ENCODE peak calls at places on chromosomes 2 and 18, in five cellular contexts. O, Q, Z, K and I are unnamed samples.

GRCh38 chr2:96685285-96685591 is 42.7 kb downstream of the FER1L5 start:
- DNase-seq in O (no peak), Q (no peak), Z (no peak), K (no peak), I (no peak)

GRCh38 chr2:143356341-143356740 is 227.1 kb downstream of the ARHGAP15 start:
- DNase-seq in O (no peak), Q (no peak), Z (no peak), K (no peak), I (no peak)

GRCh38 chr18:79902640-79903039 is 48.8 kb downstream of the SLC66A2 start:
- DNase-seq in O (no peak), Q (no peak), Z (peak; percentile 17), K (no peak), I (no peak)

GRCh38 chr2:119264781-119265692 is 41.4 kb downstream of the STEAP3 start:
- DNase-seq in O (peak; percentile 75), Q (no peak), Z (peak; percentile 79), K (no peak), I (peak; percentile 69)

GRCh38 chr2:14678754-14679153 is 46.2 kb downstream of the LRATD1 start:
- DNase-seq in O (peak; percentile 46), Q (no peak), Z (no peak), K (no peak), I (no peak)

GRCh38 chr2:144595686-144596073 is 75.8 kb upstream of the ZEB2 start:
- DNase-seq in O (no peak), Q (no peak), Z (no peak), K (no peak), I (no peak)

GRCh38 chr2:83862636-83863035 is 596.4 kb downstream of the SUCLG1 start:
- DNase-seq in O (no peak), Q (no peak), Z (no peak), K (no peak), I (no peak)

GRCh38 chr18:33812186-33812585 is 234.2 kb downstream of the ASXL3 start:
- DNase-seq in O (peak; percentile 62), Q (no peak), Z (no peak), K (no peak), I (no peak)

GRCh38 chr18:49368876-49369440 is 91.5 kb downstream of the DYM start:
- DNase-seq in O (no peak), Q (no peak), Z (no peak), K (no peak), I (peak; percentile 2)

DNA sequence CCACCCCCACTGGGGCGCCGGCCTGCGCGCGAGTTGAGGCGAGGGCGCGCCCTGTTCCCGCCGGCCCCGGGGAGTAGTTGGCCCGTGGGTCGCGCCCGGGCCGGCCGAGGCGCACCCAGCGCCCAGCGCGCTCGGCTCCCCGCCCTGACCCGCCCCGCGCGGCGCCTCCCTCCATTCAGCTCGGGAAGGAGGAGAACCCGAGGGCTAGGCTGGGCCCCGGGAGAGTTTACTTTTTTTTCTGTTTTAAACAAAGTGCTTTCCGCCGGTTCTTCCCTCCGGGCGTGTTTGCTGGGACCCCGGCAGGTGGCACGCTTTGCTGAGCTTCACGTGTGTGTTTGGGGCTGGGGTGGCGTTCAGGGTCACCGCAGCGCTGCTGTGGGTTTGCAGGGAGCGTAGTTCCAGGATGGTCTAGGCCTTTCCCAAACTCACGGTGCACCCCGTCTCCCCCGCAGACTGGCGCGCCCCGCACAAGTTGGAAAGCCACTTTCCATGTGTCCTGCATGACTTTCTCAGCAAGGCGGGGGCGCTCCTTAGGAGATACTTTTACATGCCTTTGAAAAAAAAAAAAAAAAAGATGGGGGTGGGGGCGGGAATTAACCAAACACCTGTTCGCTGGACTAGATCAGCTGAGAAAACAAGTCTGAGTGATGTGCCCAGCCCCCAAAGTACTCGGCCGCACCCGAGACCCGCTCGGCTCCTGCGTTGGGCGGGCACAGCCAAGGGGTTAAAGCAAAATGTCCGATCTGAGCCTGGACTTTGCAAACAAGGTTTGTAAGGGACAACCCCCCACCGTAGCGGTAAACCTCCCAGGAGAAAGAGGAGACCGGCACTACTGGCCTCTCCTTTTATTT is 829 bp downstream of the ITGA6 start:
- DNase-seq in O (peak; percentile 50), Q (peak; percentile 86), Z (no peak), K (no peak), I (peak; percentile 52)
- TF ChIP-seq CTCF in O (no peak), Q (no peak), Z (no peak), K (no peak), I (no peak)

GRCh38 chr2:85804583-85804982 is 50.8 kb downstream of the ATOH8 start:
- DNase-seq in O (peak; percentile 51), Q (peak; percentile 18), Z (peak; percentile 50), K (no peak), I (no peak)
- TF ChIP-seq CTCF in O (peak; percentile 60), Q (peak; percentile 33), Z (peak; percentile 7), K (peak; percentile 54), I (peak; percentile 74)

GRCh38 chr18:6521804-6522418 is 107.2 kb upstream of the L3MBTL4 start:
- DNase-seq in O (peak; percentile 39), Q (no peak), Z (peak; percentile 42), K (no peak), I (peak; percentile 26)
- TF ChIP-seq CTCF in O (peak; percentile 89), Q (peak; percentile 67), Z (peak; percentile 89), K (peak; percentile 80), I (peak; percentile 53)

DNA sequence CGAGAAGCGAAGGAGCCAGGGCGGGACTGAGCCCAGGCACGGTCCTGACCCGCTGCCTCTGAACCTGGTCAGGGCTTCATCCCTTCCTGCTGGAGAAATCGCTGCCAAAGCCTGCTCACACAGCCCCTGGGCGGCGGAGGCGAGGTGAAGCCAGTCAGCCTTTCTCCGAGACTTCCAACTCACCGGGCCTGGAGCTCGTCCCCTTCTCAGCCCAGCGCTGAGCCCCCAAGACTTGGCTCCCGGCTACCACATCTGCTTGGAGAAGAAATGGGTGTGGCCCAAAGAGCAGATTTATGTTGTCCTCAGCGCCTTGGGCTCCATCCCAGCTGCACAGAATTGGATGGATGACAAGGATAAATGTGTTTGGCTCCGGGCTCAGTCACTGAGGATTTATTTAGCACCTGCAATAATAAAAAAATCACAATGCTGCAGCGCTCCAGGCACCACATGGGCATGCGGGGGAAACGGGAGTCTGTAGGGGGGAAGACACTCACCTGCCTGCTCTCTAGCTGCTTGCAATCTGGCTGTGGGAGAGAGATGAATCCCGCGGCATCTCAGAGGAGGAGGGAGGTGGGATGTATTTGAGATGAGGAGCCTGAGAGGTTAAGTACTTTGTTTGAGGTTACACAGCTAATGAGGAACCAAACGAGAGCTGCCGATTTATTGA is 65.0 kb downstream of the ACTR2 start:
- DNase-seq in O (no peak), Q (no peak), Z (no peak), K (no peak), I (no peak)
- TF ChIP-seq CTCF in O (no peak), Q (no peak), Z (no peak), K (no peak), I (no peak)